ENCODE peak calls at places on chromosomes 13 and 19, in ten cellular contexts. One of them, this sample, is unnamed.

GRCh38 chr13:34416833-34417425 is 525.1 kb upstream of the NBEA start:
- DNase-seq in transverse colon: peak; percentile 13
- DNase-seq in A549: no peak
- DNase-seq in H54: no peak
- DNase-seq in lower leg skin: peak; percentile 43
- DNase-seq in breast epithelium: no peak
- DNase-seq in ovary: peak; percentile 44
- DNase-seq in HCT116: no peak
- DNase-seq in testis: peak; percentile 47
- DNase-seq in IMR-90: peak; percentile 39
- DNase-seq in this sample: no peak

GRCh38 chr19:41978470-41978869 is 15.6 kb downstream of the ATP1A3 start:
- DNase-seq in ovary: no peak
- DNase-seq in H54: no peak
- DNase-seq in testis: no peak
- DNase-seq in A549: no peak
- DNase-seq in HCT116: no peak
- DNase-seq in breast epithelium: no peak
- DNase-seq in IMR-90: no peak
- DNase-seq in transverse colon: no peak
- DNase-seq in lower leg skin: no peak
- DNase-seq in this sample: no peak

GRCh38 chr13:29922896-29923295 is 72.5 kb upstream of the UBL3 start:
- DNase-seq in H54: no peak
- DNase-seq in lower leg skin: no peak
- DNase-seq in breast epithelium: no peak
- DNase-seq in transverse colon: no peak
- DNase-seq in HCT116: no peak
- DNase-seq in testis: no peak
- DNase-seq in IMR-90: peak; percentile 71
- DNase-seq in ovary: no peak
- DNase-seq in A549: no peak
- DNase-seq in this sample: no peak

GRCh38 chr19:34363094-34363493 is 1.9 kb upstream of the GPI start:
- DNase-seq in H54: no peak
- DNase-seq in IMR-90: no peak
- DNase-seq in ovary: no peak
- DNase-seq in testis: no peak
- DNase-seq in A549: no peak
- DNase-seq in lower leg skin: no peak
- DNase-seq in HCT116: no peak
- DNase-seq in breast epithelium: no peak
- DNase-seq in transverse colon: no peak
- DNase-seq in this sample: no peak

GRCh38 chr13:102033719-102034446 is 368.0 kb downstream of the FGF14 start:
- DNase-seq in IMR-90: no peak
- DNase-seq in HCT116: no peak
- DNase-seq in H54: no peak
- DNase-seq in ovary: no peak
- DNase-seq in testis: no peak
- DNase-seq in transverse colon: no peak
- DNase-seq in lower leg skin: no peak
- DNase-seq in breast epithelium: no peak
- DNase-seq in A549: no peak
- DNase-seq in this sample: no peak

GRCh38 chr19:49065905-49066512 is 1.4 kb upstream of the NTF4 start:
- DNase-seq in breast epithelium: no peak
- DNase-seq in ovary: no peak
- DNase-seq in transverse colon: no peak
- DNase-seq in IMR-90: no peak
- DNase-seq in HCT116: no peak
- DNase-seq in A549: no peak
- DNase-seq in testis: no peak
- DNase-seq in H54: no peak
- DNase-seq in lower leg skin: no peak
- DNase-seq in this sample: no peak

GRCh38 chr19:47381653-47382279 is 32.7 kb downstream of the DHX34 start:
- DNase-seq in H54: no peak
- DNase-seq in IMR-90: no peak
- DNase-seq in HCT116: no peak
- DNase-seq in lower leg skin: no peak
- DNase-seq in breast epithelium: no peak
- DNase-seq in ovary: no peak
- DNase-seq in testis: no peak
- DNase-seq in A549: no peak
- DNase-seq in transverse colon: peak; percentile 25
- DNase-seq in this sample: no peak

GRCh38 chr13:20359335-20359734 is 127.2 kb upstream of the GJB6 start:
- DNase-seq in transverse colon: no peak
- DNase-seq in HCT116: peak; percentile 6
- DNase-seq in lower leg skin: no peak
- DNase-seq in A549: peak; percentile 32
- DNase-seq in ovary: no peak
- DNase-seq in breast epithelium: no peak
- DNase-seq in testis: no peak
- DNase-seq in H54: peak; percentile 59
- DNase-seq in IMR-90: peak; percentile 99
- DNase-seq in this sample: no peak

GRCh38 chr13:37870489-37870845 is 895 bp upstream of the TRPC4 start:
- DNase-seq in H54: no peak
- DNase-seq in lower leg skin: no peak
- DNase-seq in HCT116: no peak
- DNase-seq in A549: no peak
- DNase-seq in ovary: no peak
- DNase-seq in transverse colon: no peak
- DNase-seq in IMR-90: no peak
- DNase-seq in testis: no peak
- DNase-seq in breast epithelium: no peak
- DNase-seq in this sample: no peak

GRCh38 chr13:62747152-62747551 is 1331.5 kb upstream of the PCDH20 start:
- DNase-seq in transverse colon: no peak
- DNase-seq in A549: no peak
- DNase-seq in breast epithelium: no peak
- DNase-seq in lower leg skin: no peak
- DNase-seq in testis: no peak
- DNase-seq in IMR-90: peak; percentile 13
- DNase-seq in HCT116: no peak
- DNase-seq in H54: no peak
- DNase-seq in ovary: no peak
- DNase-seq in this sample: no peak

GRCh38 chr13:100490692-100491091 is 97.9 kb downstream of the GGACT start:
- DNase-seq in HCT116: peak; percentile 16
- DNase-seq in testis: no peak
- DNase-seq in A549: no peak
- DNase-seq in H54: no peak
- DNase-seq in ovary: no peak
- DNase-seq in breast epithelium: no peak
- DNase-seq in transverse colon: no peak
- DNase-seq in IMR-90: no peak
- DNase-seq in lower leg skin: no peak
- DNase-seq in this sample: no peak

GRCh38 chr19:9309974-9310446 is 372 bp upstream of the ZNF699 start:
- DNase-seq in lower leg skin: peak; percentile 85
- DNase-seq in transverse colon: peak; percentile 91
- DNase-seq in A549: peak; percentile 73
- DNase-seq in IMR-90: peak; percentile 84
- DNase-seq in H54: peak; percentile 78
- DNase-seq in breast epithelium: peak; percentile 89
- DNase-seq in HCT116: peak; percentile 91
- DNase-seq in testis: peak; percentile 97
- DNase-seq in ovary: peak; percentile 96
- DNase-seq in this sample: no peak

GRCh38 chr19:4357921-4358326 is 14.6 kb downstream of the MPND start:
- DNase-seq in HCT116: no peak
- DNase-seq in H54: no peak
- DNase-seq in ovary: no peak
- DNase-seq in IMR-90: no peak
- DNase-seq in testis: no peak
- DNase-seq in A549: no peak
- DNase-seq in breast epithelium: no peak
- DNase-seq in lower leg skin: no peak
- DNase-seq in transverse colon: no peak
- DNase-seq in this sample: no peak

GRCh38 chr13:81591528-81592220 is 1250.7 kb upstream of the SPRY2 start:
- DNase-seq in ovary: no peak
- DNase-seq in breast epithelium: no peak
- DNase-seq in HCT116: no peak
- DNase-seq in lower leg skin: no peak
- DNase-seq in A549: no peak
- DNase-seq in transverse colon: no peak
- DNase-seq in testis: no peak
- DNase-seq in IMR-90: no peak
- DNase-seq in H54: no peak
- DNase-seq in this sample: no peak

GRCh38 chr19:4098493-4098892 is 25.4 kb downstream of the MAP2K2 start:
- DNase-seq in testis: no peak
- DNase-seq in A549: no peak
- DNase-seq in ovary: no peak
- DNase-seq in breast epithelium: no peak
- DNase-seq in lower leg skin: no peak
- DNase-seq in IMR-90: no peak
- DNase-seq in HCT116: no peak
- DNase-seq in transverse colon: no peak
- DNase-seq in H54: no peak
- DNase-seq in this sample: no peak

GRCh38 chr13:27176772-27177171 is 5.2 kb upstream of the USP12 start:
- DNase-seq in breast epithelium: no peak
- DNase-seq in lower leg skin: no peak
- DNase-seq in H54: no peak
- DNase-seq in transverse colon: no peak
- DNase-seq in testis: no peak
- DNase-seq in HCT116: no peak
- DNase-seq in A549: no peak
- DNase-seq in IMR-90: no peak
- DNase-seq in ovary: no peak
- DNase-seq in this sample: no peak

GRCh38 chr13:106700007-106700950 is 132.3 kb upstream of the ARGLU1 start:
- DNase-seq in HCT116: no peak
- DNase-seq in testis: no peak
- DNase-seq in breast epithelium: no peak
- DNase-seq in ovary: no peak
- DNase-seq in H54: no peak
- DNase-seq in transverse colon: no peak
- DNase-seq in A549: no peak
- DNase-seq in IMR-90: no peak
- DNase-seq in lower leg skin: no peak
- DNase-seq in this sample: peak; percentile 25

GRCh38 chr19:18044825-18045304 is 36.9 kb downstream of the ARRDC2 start:
- DNase-seq in H54: no peak
- DNase-seq in lower leg skin: peak; percentile 73
- DNase-seq in HCT116: no peak
- DNase-seq in IMR-90: peak; percentile 76
- DNase-seq in ovary: no peak
- DNase-seq in transverse colon: peak; percentile 86
- DNase-seq in breast epithelium: peak; percentile 73
- DNase-seq in testis: peak; percentile 74
- DNase-seq in A549: no peak
- DNase-seq in this sample: no peak

GRCh38 chr13:45336025-45336800 is 4.8 kb downstream of the TPT1 start:
- DNase-seq in lower leg skin: no peak
- DNase-seq in transverse colon: no peak
- DNase-seq in testis: no peak
- DNase-seq in A549: no peak
- DNase-seq in ovary: no peak
- DNase-seq in IMR-90: no peak
- DNase-seq in H54: no peak
- DNase-seq in breast epithelium: no peak
- DNase-seq in HCT116: no peak
- DNase-seq in this sample: no peak
- TF ChIP-seq POLR2A in lower leg skin: no peak
- TF ChIP-seq POLR2A in transverse colon: peak; percentile 12
- TF ChIP-seq POLR2A in testis: no peak
- TF ChIP-seq POLR2A in A549: no peak
- TF ChIP-seq POLR2A in ovary: no peak
- TF ChIP-seq POLR2A in IMR-90: no peak
- TF ChIP-seq POLR2A in H54: no peak
- TF ChIP-seq POLR2A in breast epithelium: no peak
- TF ChIP-seq POLR2A in HCT116: no peak
- TF ChIP-seq POLR2A in this sample: no peak

GRCh38 chr19:43983912-43984686 is at the start of gene ZNF155:
- DNase-seq in A549: peak; percentile 93
- DNase-seq in H54: peak; percentile 93
- DNase-seq in ovary: peak; percentile 89
- DNase-seq in lower leg skin: peak; percentile 94
- DNase-seq in HCT116: peak; percentile 86
- DNase-seq in breast epithelium: peak; percentile 85
- DNase-seq in testis: peak; percentile 98
- DNase-seq in IMR-90: peak; percentile 97
- DNase-seq in transverse colon: peak; percentile 91
- DNase-seq in this sample: peak; percentile 95
- TF ChIP-seq POLR2A in A549: no peak
- TF ChIP-seq POLR2A in H54: no peak
- TF ChIP-seq POLR2A in ovary: peak; percentile 24
- TF ChIP-seq POLR2A in lower leg skin: no peak
- TF ChIP-seq POLR2A in HCT116: no peak
- TF ChIP-seq POLR2A in breast epithelium: no peak
- TF ChIP-seq POLR2A in testis: no peak
- TF ChIP-seq POLR2A in IMR-90: no peak
- TF ChIP-seq POLR2A in transverse colon: no peak
- TF ChIP-seq POLR2A in this sample: peak; percentile 39

DNA sequence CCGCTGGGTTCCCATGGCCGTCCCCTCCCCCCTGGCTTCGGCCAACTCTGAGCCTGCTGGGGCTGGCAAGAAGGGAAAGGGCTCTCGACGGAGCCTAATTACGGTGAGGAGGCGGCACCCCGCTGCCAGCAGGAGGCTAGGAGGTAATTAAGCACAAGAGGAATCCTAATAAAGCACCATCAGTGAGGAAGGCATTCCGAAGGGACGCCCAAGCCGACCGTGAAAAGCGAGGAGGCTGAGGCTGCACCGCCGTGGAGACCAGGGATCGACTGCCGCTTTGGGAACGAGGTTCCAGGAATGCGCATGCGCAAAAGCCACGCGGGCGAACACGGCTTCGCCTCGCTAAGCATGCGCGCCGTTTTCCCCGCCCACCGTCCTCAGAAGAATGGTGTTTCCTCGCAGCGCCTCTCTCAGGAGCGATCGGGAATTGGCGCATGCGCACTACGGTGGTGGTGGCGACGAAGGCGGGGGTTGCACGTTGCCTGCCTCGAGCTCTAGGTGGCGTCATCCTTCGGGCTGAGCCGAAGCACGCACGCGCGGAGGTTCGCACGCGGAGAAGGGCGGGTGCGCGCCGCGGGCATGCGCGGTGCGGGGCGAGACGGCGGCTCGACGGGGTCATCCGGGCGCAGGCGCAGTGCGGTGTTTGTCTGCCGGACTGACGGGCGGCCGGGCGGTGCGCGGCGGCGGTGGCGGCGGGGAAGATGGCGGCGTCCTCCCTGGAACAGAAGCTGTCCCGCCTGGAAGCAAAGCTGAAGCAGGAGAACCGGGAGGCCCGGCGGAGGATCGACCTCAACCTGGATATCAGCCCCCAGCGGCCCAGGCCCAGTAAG is at the start of gene MAP2K7:
- DNase-seq in IMR-90: peak; percentile 99
- DNase-seq in ovary: peak; percentile 100
- DNase-seq in testis: peak; percentile 99
- DNase-seq in breast epithelium: peak; percentile 100
- DNase-seq in transverse colon: peak; percentile 100
- DNase-seq in H54: peak; percentile 96
- DNase-seq in A549: peak; percentile 86
- DNase-seq in lower leg skin: peak; percentile 99
- DNase-seq in HCT116: peak; percentile 98
- DNase-seq in this sample: peak; percentile 100
- TF ChIP-seq POLR2A in IMR-90: peak; percentile 86
- TF ChIP-seq POLR2A in ovary: peak; percentile 86
- TF ChIP-seq POLR2A in testis: peak; percentile 21
- TF ChIP-seq POLR2A in breast epithelium: peak; percentile 63
- TF ChIP-seq POLR2A in transverse colon: peak; percentile 74
- TF ChIP-seq POLR2A in H54: peak; percentile 97
- TF ChIP-seq POLR2A in A549: peak; percentile 98
- TF ChIP-seq POLR2A in lower leg skin: peak; percentile 62
- TF ChIP-seq POLR2A in HCT116: peak; percentile 97
- TF ChIP-seq POLR2A in this sample: peak; percentile 98

GRCh38 chr13:60707878-60708277 is 310.9 kb downstream of the TDRD3 start:
- DNase-seq in IMR-90: no peak
- DNase-seq in ovary: no peak
- DNase-seq in transverse colon: no peak
- DNase-seq in lower leg skin: no peak
- DNase-seq in A549: no peak
- DNase-seq in H54: no peak
- DNase-seq in testis: no peak
- DNase-seq in breast epithelium: no peak
- DNase-seq in HCT116: no peak
- DNase-seq in this sample: no peak
- TF ChIP-seq POLR2A in IMR-90: no peak
- TF ChIP-seq POLR2A in ovary: no peak
- TF ChIP-seq POLR2A in transverse colon: no peak
- TF ChIP-seq POLR2A in lower leg skin: no peak
- TF ChIP-seq POLR2A in A549: no peak
- TF ChIP-seq POLR2A in H54: no peak
- TF ChIP-seq POLR2A in testis: no peak
- TF ChIP-seq POLR2A in breast epithelium: no peak
- TF ChIP-seq POLR2A in HCT116: no peak
- TF ChIP-seq POLR2A in this sample: no peak

This sample was measured in endothelial cell of umbilical vein.